ENCODE peak calls at places on chromosomes 1 and 21, in nine cellular contexts. B is neural progenitor cell, K is upper lobe of right lung, Z is A549, M is adrenal gland, P is endothelial cell of umbilical vein, F is heart right ventricle, E is tibial nerve, T is hepatocyte. S is an unnamed sample.

GRCh38 chr1:150626150-150626549 is 3.3 kb downstream of the ENSA start:
- DNase-seq in B (no peak), K (no peak), Z (no peak), M (no peak), P (no peak), F (no peak), E (no peak), T (no peak), S (no peak)

GRCh38 chr1:212595229-212595628 is 13.3 kb upstream of the ATF3 start:
- DNase-seq in B (no peak), K (no peak), Z (no peak), M (no peak), P (no peak), F (no peak), E (no peak), T (no peak), S (no peak)

GRCh38 chr1:1426496-1426960 is 5.5 kb upstream of the ANKRD65 start:
- DNase-seq in B (peak; percentile 13), K (no peak), Z (no peak), M (no peak), P (no peak), F (no peak), E (no peak), T (no peak), S (no peak)

GRCh38 chr1:151693057-151693651 is 23.4 kb downstream of the CELF3 start:
- DNase-seq in B (peak; percentile 64), K (no peak), Z (peak; percentile 38), M (no peak), P (peak; percentile 52), F (no peak), E (no peak), T (peak; percentile 60), S (peak; percentile 33)

GRCh38 chr1:183954496-183954895 is 83.0 kb downstream of the COLGALT2 start:
- DNase-seq in B (no peak), K (no peak), Z (no peak), M (no peak), P (no peak), F (no peak), E (no peak), T (no peak), S (no peak)

GRCh38 chr1:31712625-31713024 is 8.8 kb upstream of the COL16A1 start:
- DNase-seq in B (no peak), K (no peak), Z (no peak), M (peak; percentile 79), P (peak; percentile 76), F (peak; percentile 35), E (peak; percentile 47), T (peak; percentile 82), S (peak; percentile 90)

GRCh38 chr1:18398791-18399551 is 81.8 kb upstream of the KLHDC7A start:
- DNase-seq in B (no peak), K (no peak), Z (no peak), M (no peak), P (no peak), F (no peak), E (no peak), T (no peak), S (no peak)

GRCh38 chr1:239155466-239155865 is 230.9 kb upstream of the CHRM3 start:
- DNase-seq in B (no peak), K (no peak), Z (no peak), M (no peak), P (no peak), F (no peak), E (no peak), T (no peak), S (no peak)

GRCh38 chr1:223765036-223765718 is 52.8 kb downstream of the CAPN2 start:
- DNase-seq in B (peak; percentile 39), K (no peak), Z (no peak), M (no peak), P (no peak), F (peak; percentile 53), E (peak; percentile 52), T (peak; percentile 63), S (no peak)

GRCh38 chr21:25039461-25040380 is 567.6 kb downstream of the MRPL39 start:
- DNase-seq in B (peak; percentile 5), K (no peak), Z (no peak), M (no peak), P (no peak), F (no peak), E (no peak), T (no peak), S (no peak)

GRCh38 chr21:36735724-36736310 is 36.9 kb downstream of the SIM2 start:
- DNase-seq in B (no peak), K (no peak), Z (no peak), M (no peak), P (no peak), F (no peak), E (no peak), T (no peak), S (no peak)

GRCh38 chr1:239386453-239387303 is at the start of gene CHRM3:
- DNase-seq in B (peak; percentile 85), K (peak; percentile 89), Z (peak; percentile 55), M (peak; percentile 29), P (no peak), F (no peak), E (no peak), T (peak; percentile 75), S (peak; percentile 51)

GRCh38 chr1:8116892-8117262 is 90.8 kb upstream of the ERRFI1 start:
- DNase-seq in B (no peak), K (no peak), Z (no peak), M (peak; percentile 40), P (peak; percentile 82), F (peak; percentile 63), E (peak; percentile 61), T (peak; percentile 61), S (peak; percentile 77)

GRCh38 chr1:110310300-110310699 is 28.9 kb upstream of the RBM15 start:
- DNase-seq in B (no peak), K (no peak), Z (no peak), M (peak; percentile 34), P (no peak), F (peak; percentile 43), E (no peak), T (no peak), S (peak; percentile 76)

GRCh38 chr1:110307239-110307974 is 31.8 kb upstream of the RBM15 start:
- DNase-seq in B (no peak), K (no peak), Z (no peak), M (no peak), P (no peak), F (no peak), E (no peak), T (no peak), S (no peak)

GRCh38 chr1:110309139-110309538 is 30.0 kb upstream of the RBM15 start:
- DNase-seq in B (no peak), K (no peak), Z (no peak), M (peak; percentile 63), P (no peak), F (no peak), E (no peak), T (no peak), S (no peak)

GRCh38 chr1:110309768-110310167 is 29.4 kb upstream of the RBM15 start:
- DNase-seq in B (no peak), K (no peak), Z (no peak), M (no peak), P (peak; percentile 13), F (no peak), E (no peak), T (peak; percentile 23), S (no peak)

GRCh38 chr1:110308247-110308646 is 30.9 kb upstream of the RBM15 start:
- DNase-seq in B (no peak), K (no peak), Z (no peak), M (no peak), P (no peak), F (no peak), E (no peak), T (no peak), S (no peak)
- H3K4me1 ChIP-seq in B (no peaks in the 10 kb centered on the region), K (peaks cover 6% of the 10 kb centered on the region), Z (no peaks in the 10 kb centered on the region), M (peaks cover 36% of the 10 kb centered on the region), P (no peaks in the 10 kb centered on the region), F (peaks cover 32% of the 10 kb centered on the region), E (peaks cover 6% of the 10 kb centered on the region), T (no peaks in the 10 kb centered on the region), S (no peaks in the 10 kb centered on the region)

GRCh38 chr1:55483523-55483922 is 268.4 kb upstream of the USP24 start:
- DNase-seq in B (no peak), K (no peak), Z (no peak), M (no peak), P (no peak), F (no peak), E (no peak), T (no peak), S (no peak)
- TF ChIP-seq CTCF in B (peak; percentile 47), K (no peak), Z (no peak), M (no peak), P (no peak), F (no peak), E (no peak), T (no peak), S (no peak)

GRCh38 chr1:44720281-44720680 is 10.7 kb downstream of the RNU5D-1 start:
- DNase-seq in B (no peak), K (no peak), Z (no peak), M (no peak), P (no peak), F (no peak), E (no peak), T (no peak), S (no peak)

GRCh38 chr1:44714944-44715571 is 15.9 kb downstream of the RNU5D-1 start:
- DNase-seq in B (peak; percentile 75), K (no peak), Z (peak; percentile 78), M (peak; percentile 77), P (peak; percentile 73), F (no peak), E (peak; percentile 45), T (peak; percentile 86), S (peak; percentile 55)

GRCh38 chr1:44717196-44717595 is 13.8 kb downstream of the RNU5D-1 start:
- DNase-seq in B (no peak), K (no peak), Z (no peak), M (no peak), P (no peak), F (no peak), E (no peak), T (no peak), S (no peak)

GRCh38 chr1:44719318-44719717 is 11.7 kb downstream of the RNU5D-1 start:
- DNase-seq in B (no peak), K (no peak), Z (no peak), M (no peak), P (no peak), F (no peak), E (no peak), T (no peak), S (no peak)

GRCh38 chr1:44717653-44718052 is 13.3 kb downstream of the RNU5D-1 start:
- DNase-seq in B (no peak), K (no peak), Z (no peak), M (no peak), P (no peak), F (no peak), E (no peak), T (no peak), S (no peak)
- H3K4me1 ChIP-seq in B (no peaks in the 10 kb centered on the region), K (peaks cover 13% of the 10 kb centered on the region), Z (peaks cover 11% of the 10 kb centered on the region), M (peaks cover 3% of the 10 kb centered on the region), P (no peaks in the 10 kb centered on the region), F (peaks cover 3% of the 10 kb centered on the region), E (peaks cover 15% of the 10 kb centered on the region), T (no peaks in the 10 kb centered on the region), S (no peaks in the 10 kb centered on the region)

GRCh38 chr21:26224351-26224750 is 53.8 kb upstream of the APP start:
- DNase-seq in B (no peak), K (no peak), Z (no peak), M (no peak), P (no peak), F (no peak), E (no peak), T (no peak), S (no peak)

GRCh38 chr21:26227146-26227545 is 56.6 kb upstream of the APP start:
- DNase-seq in B (no peak), K (no peak), Z (no peak), M (no peak), P (no peak), F (no peak), E (no peak), T (no peak), S (no peak)

GRCh38 chr21:26226724-26227123 is 56.2 kb upstream of the APP start:
- DNase-seq in B (no peak), K (no peak), Z (no peak), M (no peak), P (no peak), F (no peak), E (no peak), T (no peak), S (no peak)
- TF ChIP-seq CTCF in B (no peak), K (no peak), Z (no peak), M (no peak), P (no peak), F (no peak), E (no peak), T (no peak), S (no peak)